ENCODE peak calls at places on chromosomes 11 and 22, in four cellular contexts. G is A549, Y is astrocyte, A is fibroblast of lung. M is an unnamed sample.

GRCh38 chr11:110366234-110366633 is 63.5 kb upstream of the FDX1 start:
- DNase-seq in G (no peak), Y (peak), A (peak), M (no peak)

GRCh38 chr22:19810381-19811141 is 44.1 kb downstream of the GNB1L start:
- DNase-seq in G (no peak), Y (peak), A (peak), M (peak)

GRCh38 chr22:34036936-34037335 is 116.7 kb upstream of the LARGE1 start:
- DNase-seq in G (no peak), Y (no peak), A (no peak), M (no peak)

GRCh38 chr11:115244314-115244713 is 259.9 kb downstream of the CADM1 start:
- DNase-seq in G (no peak), Y (peak), A (peak), M (no peak)

GRCh38 chr11:45928535-45929215 is 6.2 kb downstream of the LARGE2 start:
- DNase-seq in G (no peak), Y (no peak), A (no peak), M (no peak)

GRCh38 chr11:18705651-18706281 is 7.2 kb downstream of the TMEM86A start:
- DNase-seq in G (no peak), Y (no peak), A (no peak), M (no peak)

GRCh38 chr11:47177229-47177845 is 658 bp upstream of the ARFGAP2 start:
- DNase-seq in G (peak), Y (peak), A (peak), M (peak)

GRCh38 chr22:46104881-46105493 is 45.3 kb upstream of the PPARA start:
- DNase-seq in G (no peak), Y (peak), A (peak), M (no peak)

GRCh38 chr11:32154275-32154674 is 63.4 kb downstream of the RCN1 start:
- DNase-seq in G (no peak), Y (peak), A (peak), M (peak)

GRCh38 chr11:3929689-3930088 is 74.2 kb downstream of the STIM1 start:
- DNase-seq in G (no peak), Y (no peak), A (no peak), M (no peak)

GRCh38 chr22:31929126-31929928 is 15.0 kb upstream of the YWHAH start:
- DNase-seq in G (no peak), Y (no peak), A (no peak), M (no peak)

GRCh38 chr11:64675417-64676252 is 47.4 kb downstream of the NRXN2 start:
- DNase-seq in G (peak), Y (peak), A (peak), M (peak)

GRCh38 chr11:94027210-94027609 is 6.1 kb downstream of the HEPHL1 start:
- DNase-seq in G (no peak), Y (no peak), A (no peak), M (no peak)

GRCh38 chr11:56624661-56625110 is 10.0 kb upstream of the OR5M1 start:
- DNase-seq in G (peak), Y (peak), A (peak), M (peak)

GRCh38 chr11:47355283-47356128 is 3.0 kb upstream of the MYBPC3 start:
- DNase-seq in G (peak), Y (peak), A (peak), M (peak)

GRCh38 chr22:44894782-44895181 is 115.0 kb downstream of the PHF21B start:
- DNase-seq in G (no peak), Y (no peak), A (no peak), M (no peak)

GRCh38 chr22:30602049-30602448 is 4.9 kb upstream of the TCN2 start:
- DNase-seq in G (no peak), Y (peak), A (peak), M (peak)

GRCh38 chr22:36384766-36385400 is 2.9 kb downstream of the MYH9 start:
- DNase-seq in G (no peak), Y (no peak), A (peak), M (peak)

GRCh38 chr11:70811483-70811882 is 413.2 kb downstream of the CTTN start:
- DNase-seq in G (no peak), Y (no peak), A (no peak), M (no peak)

GRCh38 chr11:27184458-27185312 is 144.1 kb downstream of the BBOX1 start:
- DNase-seq in G (no peak), Y (no peak), A (peak), M (no peak)

GRCh38 chr11:65435330-65435931 is 12.8 kb downstream of the NEAT1 start:
- DNase-seq in G (no peak), Y (no peak), A (no peak), M (peak)

GRCh38 chr22:48376936-48377335 is 1450.7 kb downstream of the BRD1 start:
- DNase-seq in G (no peak), Y (no peak), A (no peak), M (no peak)

GRCh38 chr11:71940561-71941219 is 11.8 kb downstream of the RNF121 start:
- DNase-seq in G (no peak), Y (peak), A (peak), M (no peak)

GRCh38 chr11:78030429-78031325 is 7.6 kb upstream of the KCTD14 start:
- DNase-seq in G (no peak), Y (peak), A (peak), M (peak)

GRCh38 chr11:128902515-128903066 is 11.4 kb downstream of the KCNJ5 start:
- DNase-seq in G (no peak), Y (peak), A (peak), M (peak)

GRCh38 chr11:119373917-119374631 is 7.4 kb downstream of the USP2 start:
- DNase-seq in G (peak), Y (peak), A (peak), M (peak)

GRCh38 chr11:86660011-86660595 is 12.3 kb downstream of the ME3 start:
- DNase-seq in G (no peak), Y (peak), A (peak), M (peak)

GRCh38 chr22:46587492-46588278 is 32.5 kb upstream of the GRAMD4 start:
- DNase-seq in G (no peak), Y (no peak), A (no peak), M (no peak)

GRCh38 chr11:63877658-63878241 is 38.8 kb downstream of the MARK2 start:
- DNase-seq in G (no peak), Y (no peak), A (no peak), M (no peak)

GRCh38 chr11:44528103-44528502 is 37.4 kb upstream of the CD82 start:
- DNase-seq in G (no peak), Y (no peak), A (no peak), M (no peak)
- TF ChIP-seq CTCF in G (no peak), Y (no peak), A (no peak), M (no peak)

GRCh38 chr22:28597665-28598064 is 82.0 kb downstream of the TTC28 start:
- DNase-seq in G (no peak), Y (no peak), A (no peak), M (no peak)
- TF ChIP-seq CTCF in G (no peak), Y (no peak), A (no peak), M (no peak)

DNA sequence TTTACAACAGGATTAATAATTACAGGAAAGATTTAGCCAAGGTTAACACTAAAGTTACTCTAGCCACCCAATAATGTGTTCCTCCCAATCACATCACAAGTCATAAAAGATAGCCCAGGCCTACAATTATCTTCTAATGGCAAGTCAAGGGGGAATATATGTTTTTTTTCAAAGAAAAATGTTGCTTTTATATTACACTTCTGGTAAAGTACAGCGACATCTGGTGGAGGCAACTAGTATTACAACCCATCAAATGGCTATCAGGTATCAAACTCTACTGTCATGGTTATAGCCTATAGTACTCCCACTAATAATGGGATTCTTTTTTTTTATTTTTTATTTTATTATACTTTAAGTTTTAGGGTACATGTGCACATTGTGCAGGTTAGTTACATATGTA is 71.8 kb downstream of the XRRA1 start:
- DNase-seq in G (no peak), Y (no peak), A (no peak), M (no peak)
- TF ChIP-seq CTCF in G (peak), Y (peak), A (peak), M (peak)

GRCh38 chr11:576791-577610 is 731 bp downstream of the PHRF1 start:
- DNase-seq in G (no peak), Y (no peak), A (no peak), M (no peak)

GRCh38 chr11:575324-575995 is 810 bp upstream of the PHRF1 start:
- DNase-seq in G (peak), Y (no peak), A (no peak), M (no peak)

GRCh38 chr11:577611-577894 is 1.3 kb downstream of the PHRF1 start:
- DNase-seq in G (no peak), Y (no peak), A (no peak), M (no peak)

GRCh38 chr11:574632-575323 is 1.5 kb upstream of the PHRF1 start:
- DNase-seq in G (no peak), Y (no peak), A (no peak), M (no peak)

DNA sequence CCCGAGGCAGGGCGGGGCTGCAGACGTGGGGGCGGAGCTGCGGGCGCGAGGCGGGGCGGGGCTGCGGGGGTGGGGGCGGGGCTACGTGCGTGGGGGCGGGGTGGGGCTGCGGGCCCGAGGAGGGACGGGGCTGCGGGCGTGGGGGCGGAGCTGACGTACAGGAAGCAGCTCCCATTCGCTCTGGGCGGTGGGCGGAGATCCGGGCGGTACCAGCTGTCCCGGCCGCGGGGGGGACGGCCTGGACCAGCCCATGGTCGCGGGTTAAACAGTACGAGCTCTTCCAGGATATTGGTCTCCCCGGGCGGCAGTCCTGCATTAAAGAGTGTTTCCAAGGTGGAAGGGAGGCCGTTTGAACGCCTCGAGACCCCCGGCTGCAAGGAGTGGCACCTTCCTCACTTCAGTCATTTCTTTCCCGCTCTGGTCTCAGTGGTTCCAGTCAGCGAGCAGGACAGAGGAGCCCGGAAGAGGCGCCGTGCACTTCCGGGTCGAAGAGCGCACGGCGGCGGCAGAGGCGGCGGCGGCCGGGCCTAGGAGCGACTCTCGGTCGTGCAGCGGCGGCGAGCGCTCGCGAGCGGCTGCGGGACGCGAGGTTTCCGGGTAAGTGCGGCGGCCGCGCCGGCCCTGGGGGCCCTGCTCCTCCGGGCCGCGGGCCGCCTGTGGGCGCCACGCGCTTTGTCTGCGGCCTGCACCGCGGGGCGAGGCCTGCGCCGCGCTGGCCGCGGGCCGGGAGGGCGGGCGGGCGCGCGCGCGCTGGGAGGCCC is at the start of gene PHRF1:
- DNase-seq in G (peak), Y (peak), A (peak), M (peak)
- TF ChIP-seq CTCF in G (no peak), Y (no peak), A (no peak), M (no peak)

GRCh38 chr22:17162731-17163130 is 3.7 kb upstream of the HDHD5 start:
- DNase-seq in G (no peak), Y (no peak), A (no peak), M (no peak)

GRCh38 chr22:17159504-17159951 is 451 bp upstream of the HDHD5 start:
- DNase-seq in G (peak), Y (peak), A (peak), M (peak)

GRCh38 chr22:17167486-17167885 is 8.4 kb upstream of the HDHD5 start:
- DNase-seq in G (no peak), Y (no peak), A (no peak), M (no peak)

GRCh38 chr22:17161991-17162390 is 2.9 kb upstream of the HDHD5 start:
- DNase-seq in G (no peak), Y (no peak), A (no peak), M (no peak)

GRCh38 chr22:17164392-17165024 is 5.4 kb upstream of the HDHD5 start:
- DNase-seq in G (peak), Y (no peak), A (no peak), M (no peak)
- TF ChIP-seq CTCF in G (no peak), Y (peak), A (peak), M (peak)

GRCh38 chr11:61700720-61701119 is 20.5 kb downstream of the DAGLA start:
- DNase-seq in G (no peak), Y (no peak), A (no peak), M (no peak)

GRCh38 chr11:61700221-61700620 is 20.0 kb downstream of the DAGLA start:
- DNase-seq in G (peak), Y (peak), A (peak), M (peak)

GRCh38 chr11:61702701-61703312 is 22.6 kb downstream of the DAGLA start:
- DNase-seq in G (no peak), Y (no peak), A (no peak), M (no peak)

GRCh38 chr11:61699737-61700160 is 19.6 kb downstream of the DAGLA start:
- DNase-seq in G (no peak), Y (no peak), A (no peak), M (no peak)

DNA sequence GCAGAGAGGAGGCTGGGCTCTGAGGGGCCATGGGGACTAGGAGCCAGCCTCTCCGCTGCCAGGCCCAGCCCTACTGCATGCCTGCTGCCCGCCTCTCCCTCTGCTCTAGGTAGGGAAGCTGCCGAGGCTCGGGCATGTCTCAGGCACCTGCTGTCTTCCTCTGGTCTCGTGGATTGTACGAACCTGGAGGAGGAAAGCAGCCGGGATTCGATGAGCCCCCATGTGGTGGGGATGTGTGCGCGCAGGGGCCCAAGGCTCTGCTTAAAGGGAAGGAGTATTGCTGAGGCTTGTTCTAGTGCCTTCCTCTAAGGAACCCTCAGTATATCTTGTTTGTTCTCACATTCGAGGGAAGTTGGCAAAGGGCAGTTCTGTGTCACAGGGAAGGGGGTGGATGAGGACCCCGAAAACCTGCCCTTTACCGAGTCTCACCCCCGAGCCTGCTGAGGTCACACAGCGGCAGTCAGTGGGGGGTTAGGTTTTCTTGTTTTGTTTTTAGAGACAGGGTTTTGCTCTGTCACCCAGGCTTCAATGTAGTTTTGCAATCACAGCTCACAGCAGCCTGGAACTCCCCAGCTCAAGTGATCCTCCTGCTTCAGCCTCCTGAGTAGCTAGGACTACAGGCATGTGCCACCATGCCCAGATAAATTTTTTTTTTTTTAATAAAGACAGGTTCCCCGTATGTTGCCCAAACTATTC is 21.3 kb downstream of the DAGLA start:
- DNase-seq in G (no peak), Y (no peak), A (no peak), M (no peak)
- TF ChIP-seq CTCF in G (peak), Y (peak), A (peak), M (peak)

M was measured in fibroblast of the aortic adventitia.